ENCODE peak calls at places on chromosomes 11 and 22, in eight cellular contexts. One of them, this sample, is unnamed.

GRCh38 chr11:67452141-67452952 is at the start of gene GPR152:
- DNase-seq in SK-N-SH: no peak
- DNase-seq in GM23338: no peak
- DNase-seq in cardiac muscle cell: no peak
- DNase-seq in fibroblast of lung: no peak
- DNase-seq in CD4-positive, alpha-beta T cell: no peak
- DNase-seq in hepatocyte: no peak
- DNase-seq in spleen: peak; percentile 85
- DNase-seq in this sample: no peak

GRCh38 chr11:66951927-66952337 is 6.3 kb downstream of the PC start:
- DNase-seq in GM23338: no peak
- DNase-seq in spleen: no peak
- DNase-seq in SK-N-SH: peak; percentile 91
- DNase-seq in hepatocyte: peak; percentile 52
- DNase-seq in fibroblast of lung: peak; percentile 70
- DNase-seq in CD4-positive, alpha-beta T cell: no peak
- DNase-seq in cardiac muscle cell: peak; percentile 45
- DNase-seq in this sample: peak; percentile 9

GRCh38 chr11:35236667-35237003 is 97.7 kb downstream of the CD44 start:
- DNase-seq in CD4-positive, alpha-beta T cell: no peak
- DNase-seq in fibroblast of lung: no peak
- DNase-seq in SK-N-SH: no peak
- DNase-seq in GM23338: no peak
- DNase-seq in cardiac muscle cell: no peak
- DNase-seq in spleen: no peak
- DNase-seq in hepatocyte: no peak
- DNase-seq in this sample: no peak

GRCh38 chr11:81368192-81368591 is 1365.5 kb downstream of the FAM181B start:
- DNase-seq in spleen: peak; percentile 66
- DNase-seq in GM23338: no peak
- DNase-seq in fibroblast of lung: no peak
- DNase-seq in CD4-positive, alpha-beta T cell: no peak
- DNase-seq in hepatocyte: no peak
- DNase-seq in cardiac muscle cell: no peak
- DNase-seq in SK-N-SH: no peak
- DNase-seq in this sample: no peak

GRCh38 chr22:19203839-19204238 is 25.3 kb upstream of the SLC25A1 start:
- DNase-seq in GM23338: no peak
- DNase-seq in cardiac muscle cell: no peak
- DNase-seq in CD4-positive, alpha-beta T cell: no peak
- DNase-seq in spleen: no peak
- DNase-seq in hepatocyte: no peak
- DNase-seq in SK-N-SH: no peak
- DNase-seq in fibroblast of lung: peak; percentile 8
- DNase-seq in this sample: no peak

GRCh38 chr22:46862418-46863324 is 100.2 kb downstream of the TBC1D22A start:
- DNase-seq in fibroblast of lung: no peak
- DNase-seq in CD4-positive, alpha-beta T cell: no peak
- DNase-seq in SK-N-SH: no peak
- DNase-seq in cardiac muscle cell: no peak
- DNase-seq in hepatocyte: no peak
- DNase-seq in GM23338: no peak
- DNase-seq in spleen: no peak
- DNase-seq in this sample: no peak

GRCh38 chr22:39253427-39254070 is 8.8 kb upstream of the PDGFB start:
- DNase-seq in fibroblast of lung: peak; percentile 84
- DNase-seq in spleen: no peak
- DNase-seq in GM23338: peak; percentile 50
- DNase-seq in SK-N-SH: no peak
- DNase-seq in cardiac muscle cell: peak; percentile 88
- DNase-seq in hepatocyte: peak; percentile 88
- DNase-seq in CD4-positive, alpha-beta T cell: no peak
- DNase-seq in this sample: no peak

GRCh38 chr11:81993755-81994154 is 739.9 kb downstream of the FAM181B start:
- DNase-seq in SK-N-SH: no peak
- DNase-seq in hepatocyte: no peak
- DNase-seq in CD4-positive, alpha-beta T cell: no peak
- DNase-seq in fibroblast of lung: peak; percentile 11
- DNase-seq in GM23338: no peak
- DNase-seq in spleen: no peak
- DNase-seq in cardiac muscle cell: no peak
- DNase-seq in this sample: no peak

GRCh38 chr11:86592047-86592564 is 80.3 kb downstream of the ME3 start:
- DNase-seq in spleen: no peak
- DNase-seq in cardiac muscle cell: no peak
- DNase-seq in hepatocyte: no peak
- DNase-seq in fibroblast of lung: peak; percentile 25
- DNase-seq in GM23338: no peak
- DNase-seq in CD4-positive, alpha-beta T cell: no peak
- DNase-seq in SK-N-SH: no peak
- DNase-seq in this sample: no peak

GRCh38 chr11:95147364-95147905 is 57.8 kb downstream of the ENDOD1 start:
- DNase-seq in GM23338: no peak
- DNase-seq in SK-N-SH: peak; percentile 85
- DNase-seq in CD4-positive, alpha-beta T cell: no peak
- DNase-seq in fibroblast of lung: peak; percentile 91
- DNase-seq in cardiac muscle cell: no peak
- DNase-seq in hepatocyte: peak; percentile 85
- DNase-seq in spleen: no peak
- DNase-seq in this sample: no peak

GRCh38 chr11:71501071-71501985 is 25.7 kb upstream of the KRTAP5-7 start:
- DNase-seq in spleen: no peak
- DNase-seq in cardiac muscle cell: no peak
- DNase-seq in SK-N-SH: no peak
- DNase-seq in GM23338: no peak
- DNase-seq in hepatocyte: no peak
- DNase-seq in CD4-positive, alpha-beta T cell: no peak
- DNase-seq in fibroblast of lung: no peak
- DNase-seq in this sample: no peak

GRCh38 chr11:120938255-120938654 is 85.6 kb upstream of the TBCEL start:
- DNase-seq in SK-N-SH: no peak
- DNase-seq in GM23338: no peak
- DNase-seq in cardiac muscle cell: no peak
- DNase-seq in hepatocyte: no peak
- DNase-seq in fibroblast of lung: no peak
- DNase-seq in spleen: no peak
- DNase-seq in CD4-positive, alpha-beta T cell: no peak
- DNase-seq in this sample: no peak

GRCh38 chr11:95108159-95108611 is 18.5 kb downstream of the ENDOD1 start:
- DNase-seq in hepatocyte: peak; percentile 41
- DNase-seq in spleen: peak; percentile 81
- DNase-seq in SK-N-SH: no peak
- DNase-seq in GM23338: no peak
- DNase-seq in fibroblast of lung: peak; percentile 29
- DNase-seq in cardiac muscle cell: no peak
- DNase-seq in CD4-positive, alpha-beta T cell: no peak
- DNase-seq in this sample: peak; percentile 20

GRCh38 chr22:45831394-45831793 is 145.6 kb downstream of the WNT7B start:
- DNase-seq in spleen: no peak
- DNase-seq in GM23338: no peak
- DNase-seq in hepatocyte: no peak
- DNase-seq in cardiac muscle cell: no peak
- DNase-seq in fibroblast of lung: peak; percentile 56
- DNase-seq in SK-N-SH: no peak
- DNase-seq in CD4-positive, alpha-beta T cell: no peak
- DNase-seq in this sample: no peak
- H3K27ac ChIP-seq in spleen: no peak overlapping the region
- H3K27ac ChIP-seq in GM23338: no peak overlapping the region
- H3K27ac ChIP-seq in hepatocyte: no peak overlapping the region
- H3K27ac ChIP-seq in cardiac muscle cell: no peak overlapping the region
- H3K27ac ChIP-seq in fibroblast of lung: no peak overlapping the region
- H3K27ac ChIP-seq in SK-N-SH: no peak overlapping the region
- H3K27ac ChIP-seq in CD4-positive, alpha-beta T cell: no peak overlapping the region
- H3K27ac ChIP-seq in this sample: no peak overlapping the region

GRCh38 chr11:63240791-63241379 is 2.5 kb downstream of the SLC22A25 start:
- DNase-seq in cardiac muscle cell: no peak
- DNase-seq in CD4-positive, alpha-beta T cell: no peak
- DNase-seq in GM23338: no peak
- DNase-seq in SK-N-SH: no peak
- DNase-seq in spleen: no peak
- DNase-seq in fibroblast of lung: no peak
- DNase-seq in hepatocyte: no peak
- DNase-seq in this sample: no peak
- H3K27ac ChIP-seq in cardiac muscle cell: no peak overlapping the region
- H3K27ac ChIP-seq in CD4-positive, alpha-beta T cell: no peak overlapping the region
- H3K27ac ChIP-seq in GM23338: no peak overlapping the region
- H3K27ac ChIP-seq in SK-N-SH: no peak overlapping the region
- H3K27ac ChIP-seq in spleen: no peak overlapping the region
- H3K27ac ChIP-seq in fibroblast of lung: no peak overlapping the region
- H3K27ac ChIP-seq in hepatocyte: no peak overlapping the region
- H3K27ac ChIP-seq in this sample: no peak overlapping the region

GRCh38 chr11:61853698-61854169 is 25.6 kb downstream of the FADS2 start:
- DNase-seq in SK-N-SH: no peak
- DNase-seq in cardiac muscle cell: no peak
- DNase-seq in fibroblast of lung: no peak
- DNase-seq in GM23338: no peak
- DNase-seq in CD4-positive, alpha-beta T cell: no peak
- DNase-seq in spleen: peak; percentile 67
- DNase-seq in hepatocyte: no peak
- DNase-seq in this sample: peak; percentile 32
- H3K27ac ChIP-seq in SK-N-SH: no peak overlapping the region
- H3K27ac ChIP-seq in cardiac muscle cell: peak overlapping the region; percentile 66
- H3K27ac ChIP-seq in fibroblast of lung: no peak overlapping the region
- H3K27ac ChIP-seq in GM23338: no peak overlapping the region
- H3K27ac ChIP-seq in CD4-positive, alpha-beta T cell: no peak overlapping the region
- H3K27ac ChIP-seq in spleen: no peak overlapping the region
- H3K27ac ChIP-seq in hepatocyte: no peak overlapping the region
- H3K27ac ChIP-seq in this sample: peak overlapping the region; percentile 35

DNA sequence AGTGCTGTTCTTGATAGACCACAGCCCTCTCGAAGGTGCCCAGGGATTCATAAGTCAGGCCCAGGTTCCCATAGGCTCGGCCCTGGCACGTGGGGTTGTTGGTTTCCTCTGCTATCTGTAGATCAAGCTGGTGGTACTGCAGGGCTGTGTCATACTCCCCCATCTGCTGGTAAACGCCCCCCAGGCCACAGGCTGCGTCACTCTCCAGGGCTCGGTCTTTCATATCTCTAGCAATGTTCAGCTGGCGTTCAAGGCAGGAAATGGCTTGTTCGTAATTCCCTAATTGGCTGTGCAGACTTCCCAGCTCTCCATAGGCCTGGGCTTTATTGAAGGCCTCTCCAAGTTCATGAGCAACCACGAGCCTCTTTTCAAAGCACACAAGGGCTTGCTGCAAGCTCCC is 186.3 kb upstream of the PITPNB start:
- DNase-seq in SK-N-SH: peak; percentile 50
- DNase-seq in spleen: no peak
- DNase-seq in CD4-positive, alpha-beta T cell: no peak
- DNase-seq in fibroblast of lung: no peak
- DNase-seq in GM23338: no peak
- DNase-seq in cardiac muscle cell: no peak
- DNase-seq in hepatocyte: no peak
- DNase-seq in this sample: no peak
- H3K27ac ChIP-seq in SK-N-SH: no peak overlapping the region
- H3K27ac ChIP-seq in spleen: no peak overlapping the region
- H3K27ac ChIP-seq in CD4-positive, alpha-beta T cell: no peak overlapping the region
- H3K27ac ChIP-seq in fibroblast of lung: no peak overlapping the region
- H3K27ac ChIP-seq in GM23338: no peak overlapping the region
- H3K27ac ChIP-seq in cardiac muscle cell: peak overlapping the region; percentile 76
- H3K27ac ChIP-seq in hepatocyte: no peak overlapping the region
- H3K27ac ChIP-seq in this sample: no peak overlapping the region

DNA sequence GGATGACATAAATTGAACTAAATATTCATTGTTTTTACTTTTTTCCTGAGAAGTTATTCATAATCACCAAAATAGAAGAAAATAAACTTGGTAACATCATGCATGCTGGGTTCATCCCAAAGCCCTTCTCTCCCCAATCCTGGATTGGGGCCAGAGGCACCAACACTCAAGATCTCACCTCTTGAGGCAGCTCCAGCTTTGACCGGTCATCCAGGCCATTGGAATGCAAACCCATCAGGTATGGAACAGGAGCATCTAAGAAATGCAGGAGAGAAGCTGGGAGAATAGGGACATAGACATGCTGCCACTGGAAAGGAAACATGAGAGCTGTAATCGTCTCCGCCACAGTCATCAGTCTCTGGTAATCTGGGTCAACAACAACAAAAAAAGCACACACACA is 71.8 kb downstream of the DENND5A start:
- DNase-seq in CD4-positive, alpha-beta T cell: no peak
- DNase-seq in fibroblast of lung: no peak
- DNase-seq in hepatocyte: no peak
- DNase-seq in cardiac muscle cell: no peak
- DNase-seq in SK-N-SH: no peak
- DNase-seq in spleen: no peak
- DNase-seq in GM23338: no peak
- DNase-seq in this sample: no peak
- H3K27ac ChIP-seq in CD4-positive, alpha-beta T cell: no peak overlapping the region
- H3K27ac ChIP-seq in fibroblast of lung: no peak overlapping the region
- H3K27ac ChIP-seq in hepatocyte: no peak overlapping the region
- H3K27ac ChIP-seq in cardiac muscle cell: no peak overlapping the region
- H3K27ac ChIP-seq in SK-N-SH: no peak overlapping the region
- H3K27ac ChIP-seq in spleen: no peak overlapping the region
- H3K27ac ChIP-seq in GM23338: no peak overlapping the region
- H3K27ac ChIP-seq in this sample: no peak overlapping the region

GRCh38 chr11:78177216-78177615 is 11.2 kb downstream of the KCTD21 start:
- DNase-seq in cardiac muscle cell: no peak
- DNase-seq in GM23338: no peak
- DNase-seq in spleen: no peak
- DNase-seq in SK-N-SH: no peak
- DNase-seq in hepatocyte: no peak
- DNase-seq in CD4-positive, alpha-beta T cell: no peak
- DNase-seq in fibroblast of lung: no peak
- DNase-seq in this sample: no peak
- H3K27ac ChIP-seq in cardiac muscle cell: peak overlapping the region; percentile 56
- H3K27ac ChIP-seq in GM23338: no peak overlapping the region
- H3K27ac ChIP-seq in spleen: no peak overlapping the region
- H3K27ac ChIP-seq in SK-N-SH: no peak overlapping the region
- H3K27ac ChIP-seq in hepatocyte: no peak overlapping the region
- H3K27ac ChIP-seq in CD4-positive, alpha-beta T cell: no peak overlapping the region
- H3K27ac ChIP-seq in fibroblast of lung: no peak overlapping the region
- H3K27ac ChIP-seq in this sample: no peak overlapping the region

GRCh38 chr11:47916361-47916841 is 64.0 kb upstream of the PTPRJ start:
- DNase-seq in SK-N-SH: peak; percentile 32
- DNase-seq in GM23338: no peak
- DNase-seq in fibroblast of lung: no peak
- DNase-seq in hepatocyte: peak; percentile 43
- DNase-seq in spleen: no peak
- DNase-seq in CD4-positive, alpha-beta T cell: no peak
- DNase-seq in cardiac muscle cell: peak; percentile 19
- DNase-seq in this sample: no peak
- H3K27ac ChIP-seq in SK-N-SH: peak overlapping the region; percentile 68
- H3K27ac ChIP-seq in GM23338: no peak overlapping the region
- H3K27ac ChIP-seq in fibroblast of lung: no peak overlapping the region
- H3K27ac ChIP-seq in hepatocyte: peak overlapping the region; percentile 63
- H3K27ac ChIP-seq in spleen: peak overlapping the region; percentile 49
- H3K27ac ChIP-seq in CD4-positive, alpha-beta T cell: no peak overlapping the region
- H3K27ac ChIP-seq in cardiac muscle cell: peak overlapping the region; percentile 11
- H3K27ac ChIP-seq in this sample: no peak overlapping the region

This sample was measured in substantia nigra.